ENCODE peak calls at places on chromosomes 4 and X, in four cellular contexts. K is right lobe of liver, L is sigmoid colon, W is IMR-90. I is an unnamed sample.

GRCh38 chr4:84792366-84793301 is 173.9 kb downstream of the WDFY3 start:
- DNase-seq in L (no peak), K (no peak), W (peak), I (no peak)

GRCh38 chrX:46574941-46575381 is 1.4 kb downstream of the CHST7 start:
- DNase-seq in K (peak), W (no peak), L (no peak), I (no peak)

GRCh38 chrX:14676431-14676830 is 147.1 kb downstream of the GLRA2 start:
- DNase-seq in W (peak), K (no peak), L (no peak), I (no peak)

GRCh38 chr4:972651-973424 is 531 bp downstream of the DGKQ start:
- DNase-seq in W (no peak), L (no peak), K (no peak), I (no peak)

GRCh38 chrX:311156-312129 is 7.2 kb downstream of the GTPBP6 start:
- DNase-seq in W (no peak), L (peak), K (peak), I (no peak)

GRCh38 chr4:41963105-41963504 is 18.5 kb upstream of the DCAF4L1 start:
- DNase-seq in L (no peak), K (no peak), W (peak), I (no peak)

GRCh38 chr4:27176400-27176799 is 315.8 kb downstream of the STIM2 start:
- DNase-seq in L (no peak), W (peak), K (no peak), I (no peak)

GRCh38 chrX:11533211-11533651 is 132.5 kb downstream of the ARHGAP6 start:
- DNase-seq in L (no peak), K (no peak), W (peak), I (no peak)

GRCh38 chrX:71269801-71270395 is 13.5 kb upstream of the NONO start:
- DNase-seq in K (no peak), W (no peak), L (no peak), I (no peak)

GRCh38 chrX:22686138-22686541 is 313.6 kb upstream of the DDX53 start:
- DNase-seq in K (no peak), W (peak), L (peak), I (peak)

GRCh38 chr4:94791701-94792100 is 33.9 kb downstream of the BMPR1B start:
- DNase-seq in L (no peak), K (no peak), W (no peak), I (no peak)

GRCh38 chrX:39950035-39950688 is 147.6 kb downstream of the BCOR start:
- DNase-seq in L (no peak), K (no peak), W (peak), I (no peak)

GRCh38 chr4:11079171-11079570 is 349.5 kb downstream of the HS3ST1 start:
- DNase-seq in W (no peak), K (no peak), L (no peak), I (no peak)

GRCh38 chrX:152131525-152131924 is 6.9 kb downstream of the MAGEA10 start:
- DNase-seq in W (no peak), L (no peak), K (no peak), I (no peak)

GRCh38 chr4:47913328-47913727 is 1.1 kb downstream of the NFXL1 start:
- DNase-seq in K (no peak), L (no peak), W (peak), I (no peak)

DNA sequence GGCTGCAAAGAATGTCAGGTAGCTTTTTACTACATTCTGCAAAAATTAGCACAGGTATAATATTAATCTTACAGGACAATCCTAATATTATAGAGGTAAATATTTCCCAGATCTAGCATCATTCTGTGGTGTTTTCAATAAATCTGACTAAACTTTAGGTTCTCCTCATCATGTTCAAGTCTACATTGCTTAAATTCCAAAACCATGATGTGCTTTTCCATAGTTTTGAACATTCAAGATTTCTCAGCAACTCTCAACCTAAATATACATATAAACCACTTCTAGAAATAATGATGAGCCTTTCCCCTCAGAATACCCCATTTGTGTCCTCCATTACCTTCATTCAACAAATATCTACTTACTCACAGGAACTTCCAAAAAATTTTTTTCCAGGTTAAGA is 23.1 kb downstream of the EIF4E start:
- DNase-seq in W (peak), L (no peak), K (no peak), I (no peak)
- TF ChIP-seq CTCF in W (no peak), L (no peak), K (no peak), I (no peak)

DNA sequence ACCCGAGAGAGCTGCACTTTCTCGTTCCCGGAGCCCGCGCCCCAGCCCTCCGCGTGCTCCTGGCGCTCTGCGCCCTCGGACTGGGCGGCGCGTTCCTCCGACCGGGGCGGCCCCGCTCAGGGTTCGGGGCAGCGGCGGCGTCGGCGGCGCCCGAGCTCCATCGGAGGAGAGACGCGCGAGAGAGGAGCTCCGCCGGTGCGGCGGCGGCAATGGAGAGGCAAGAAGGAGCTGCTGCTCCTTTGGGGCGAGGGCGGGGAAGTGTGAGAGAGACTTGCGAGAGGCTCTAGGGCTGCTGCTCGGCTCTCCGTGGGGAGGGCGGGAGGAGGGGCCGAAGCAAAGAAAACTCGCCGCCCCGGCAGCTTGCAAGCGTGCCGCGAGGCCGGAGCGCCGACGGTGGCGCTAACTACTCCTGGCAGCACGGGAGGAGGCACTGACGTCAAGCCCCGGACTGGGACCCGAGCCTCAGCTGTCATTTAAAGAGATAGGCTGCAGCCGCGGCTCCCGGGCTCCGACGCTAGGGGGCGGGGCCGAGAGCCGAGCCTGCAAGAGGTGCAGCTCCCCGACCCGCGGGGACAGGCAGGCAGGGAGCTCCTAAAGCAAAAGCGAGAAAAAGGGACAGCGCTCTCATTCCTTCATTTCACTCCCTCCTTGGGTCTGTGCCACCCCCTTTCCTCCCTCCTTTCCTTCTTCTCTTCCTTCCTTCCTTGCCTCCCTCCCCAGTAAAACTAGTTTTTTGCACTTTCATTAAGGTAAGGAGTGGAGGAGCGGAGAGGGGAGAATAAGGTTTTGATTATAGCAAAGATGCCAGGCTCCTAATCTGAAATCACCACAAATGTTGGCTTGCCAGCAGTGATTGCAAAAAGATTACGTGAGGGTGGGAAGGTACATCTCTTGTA is at the start of gene KCTD8:
- DNase-seq in K (peak), W (peak), L (peak), I (peak)
- TF ChIP-seq POLR2A in K (no peak), W (no peak), L (no peak), I (peak)

GRCh38 chrX:116961872-116962582 is 499.3 kb upstream of the CT83 start:
- DNase-seq in W (no peak), L (no peak), K (no peak), I (no peak)
- TF ChIP-seq CTCF in W (no peak), L (no peak), K (peak), I (no peak)

GRCh38 chrX:154539077-154539476 is 7.6 kb downstream of the G6PD start:
- DNase-seq in W (no peak), L (no peak), K (no peak), I (no peak)

GRCh38 chrX:154532690-154533089 is 14.0 kb downstream of the G6PD start:
- DNase-seq in L (no peak), W (no peak), K (no peak), I (no peak)

GRCh38 chrX:154531626-154532025 is 15.0 kb downstream of the G6PD start:
- DNase-seq in K (no peak), W (peak), L (no peak), I (no peak)

GRCh38 chrX:154535892-154536291 is 10.8 kb downstream of the G6PD start:
- DNase-seq in W (no peak), K (no peak), L (no peak), I (no peak)

DNA sequence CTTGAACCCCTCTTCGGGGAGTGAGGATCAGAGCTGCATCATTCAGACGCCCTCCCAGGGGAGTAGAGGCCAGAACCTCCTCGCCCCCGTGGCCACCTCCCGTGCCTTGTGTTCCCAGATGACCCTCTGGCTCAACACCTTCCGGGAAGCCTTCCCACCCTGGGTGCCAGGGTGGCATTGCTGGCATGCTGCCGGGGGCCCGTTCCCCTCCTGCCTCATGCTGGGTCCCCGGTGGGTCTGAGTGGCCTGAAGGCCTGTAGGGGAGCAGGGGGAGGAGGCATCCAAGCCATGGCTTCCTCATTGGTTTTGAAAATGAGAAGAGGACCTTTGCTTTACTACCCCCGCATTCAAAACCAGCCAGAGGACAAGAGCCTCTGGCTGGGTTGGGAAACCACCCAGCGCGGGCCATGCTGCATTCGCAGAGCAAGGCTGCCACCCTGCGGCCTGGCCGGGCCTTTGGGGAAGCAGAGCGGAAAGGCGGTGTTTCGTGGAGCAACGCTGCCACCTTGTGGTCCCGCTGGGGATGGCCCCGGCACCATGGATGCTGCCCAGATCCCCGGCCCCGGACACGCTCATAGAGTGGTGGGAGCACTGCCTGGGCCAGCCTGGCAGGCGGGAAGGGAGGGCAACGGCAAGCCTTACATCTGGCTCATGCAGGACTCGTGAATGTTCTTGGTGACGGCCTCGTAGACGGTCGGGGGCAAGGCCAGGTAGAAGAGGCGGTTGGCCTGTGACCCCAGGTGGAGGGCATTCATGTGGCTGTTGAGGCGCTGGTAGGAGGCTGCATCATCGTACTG is 11.9 kb downstream of the G6PD start:
- DNase-seq in K (peak), L (peak), W (peak), I (peak)
- TF ChIP-seq POLR2A in K (no peak), L (no peak), W (peak), I (no peak)

I was measured in gastrocnemius medialis.